ENCODE peak calls at places on chromosomes 2 and 18, in seven cellular contexts. L, N, M, R, O, Z and K are unnamed samples. For H3K4me1, the result is how much of the 10 kb centered on the place peaks cover.

GRCh38 chr18:3251249-3251962 is 3.8 kb downstream of the MYL12A start:
- DNase-seq in R (no peak), N (no peak), O (no peak), L (peak), Z (no peak), M (no peak), K (no peak)

GRCh38 chr2:144330951-144331651 is 188.8 kb downstream of the ZEB2 start:
- DNase-seq in L (no peak), Z (no peak), O (no peak), M (peak), R (no peak), N (no peak), K (no peak)

GRCh38 chr2:205297846-205298245 is 384.5 kb upstream of the NRP2 start:
- DNase-seq in M (peak), O (no peak), R (no peak), Z (no peak), L (no peak), N (no peak), K (no peak)

GRCh38 chr2:11899896-11900295 is 153.5 kb downstream of the LPIN1 start:
- DNase-seq in N (no peak), M (no peak), L (no peak), Z (no peak), R (no peak), O (no peak), K (no peak)

GRCh38 chr2:80737047-80737446 is 432.5 kb upstream of the LRRTM1 start:
- DNase-seq in N (no peak), Z (no peak), L (no peak), R (no peak), M (no peak), O (no peak), K (no peak)

GRCh38 chr2:111670776-111671175 is 213.2 kb downstream of the ANAPC1 start:
- DNase-seq in O (no peak), Z (no peak), N (no peak), L (no peak), R (no peak), M (no peak), K (no peak)

GRCh38 chr2:11875481-11875880 is 129.0 kb downstream of the LPIN1 start:
- DNase-seq in Z (no peak), M (no peak), N (no peak), L (no peak), R (no peak), O (no peak), K (no peak)

GRCh38 chr2:55861733-55862132 is 61.8 kb downstream of the EFEMP1 start:
- DNase-seq in M (peak), N (no peak), L (no peak), O (no peak), R (no peak), Z (no peak), K (no peak)

GRCh38 chr2:104860141-104860790 is 6.4 kb downstream of the POU3F3 start:
- DNase-seq in R (peak), M (no peak), Z (no peak), N (no peak), O (no peak), L (no peak), K (no peak)

GRCh38 chr18:58180738-58181353 is 136.8 kb downstream of the NEDD4L start:
- DNase-seq in R (peak), Z (no peak), L (peak), O (peak), N (peak), M (peak), K (no peak)

GRCh38 chr18:76255070-76255683 is 239.9 kb downstream of the ZNF516 start:
- DNase-seq in M (no peak), O (no peak), R (no peak), L (no peak), N (no peak), Z (no peak), K (no peak)

GRCh38 chr2:238167761-238168160 is 9.0 kb downstream of the ERFE start:
- DNase-seq in L (no peak), M (peak), N (no peak), O (no peak), R (no peak), Z (no peak), K (no peak)

GRCh38 chr2:1868683-1869141 is 124.4 kb upstream of the PXDN start:
- DNase-seq in O (no peak), Z (peak), L (no peak), N (no peak), R (peak), M (no peak), K (no peak)

GRCh38 chr2:16168506-16169264 is 228.3 kb downstream of the MYCN start:
- DNase-seq in O (no peak), R (peak), L (no peak), N (no peak), M (no peak), Z (no peak), K (no peak)

GRCh38 chr2:38933653-38934052 is 44.0 kb downstream of the ARHGEF33 start:
- DNase-seq in O (no peak), M (peak), Z (no peak), L (no peak), R (no peak), N (no peak), K (no peak)

GRCh38 chr2:85651097-85651496 is 16.9 kb downstream of the SFTPB start:
- DNase-seq in O (no peak), L (no peak), Z (no peak), M (no peak), N (no peak), R (no peak), K (no peak)

GRCh38 chr2:192828175-192828574 is 633.4 kb upstream of the TMEFF2 start:
- DNase-seq in M (no peak), L (no peak), R (no peak), Z (no peak), O (no peak), N (no peak), K (no peak)

GRCh38 chr2:43823751-43824150 is 14.9 kb downstream of the ABCG5 start:
- DNase-seq in Z (no peak), L (no peak), R (no peak), N (no peak), O (no peak), M (no peak), K (no peak)

GRCh38 chr18:56563568-56563967 is 74.8 kb downstream of the TXNL1 start:
- DNase-seq in N (no peak), M (no peak), Z (no peak), R (peak), L (no peak), O (no peak), K (no peak)

GRCh38 chr2:227411990-227412350 is 24.2 kb upstream of the SCYGR1 start:
- DNase-seq in N (no peak), O (no peak), L (no peak), R (no peak), Z (no peak), M (peak), K (no peak)

GRCh38 chr2:7709907-7710306 is 792.7 kb downstream of the RNF144A start:
- DNase-seq in Z (no peak), L (no peak), M (peak), N (no peak), O (no peak), R (no peak), K (no peak)

GRCh38 chr2:172249336-172249735 is 146.6 kb upstream of the DLX2 start:
- DNase-seq in Z (no peak), L (no peak), M (peak), R (no peak), O (no peak), N (no peak), K (no peak)

GRCh38 chr2:205524656-205525055 is 157.6 kb upstream of the NRP2 start:
- DNase-seq in R (no peak), N (no peak), L (no peak), O (no peak), M (no peak), Z (no peak), K (no peak)

GRCh38 chr2:177264209-177264538 is 353 bp downstream of the NFE2L2 start:
- DNase-seq in M (peak), N (no peak), Z (peak), O (no peak), R (peak), L (no peak), K (peak)

GRCh38 chr2:191321861-191322662 is 76.9 kb downstream of the MYO1B start:
- DNase-seq in Z (no peak), L (peak), O (no peak), R (peak), N (peak), M (peak), K (no peak)

GRCh38 chr2:188292446-188293239 is 969 bp downstream of the GULP1 start:
- DNase-seq in O (peak), R (peak), Z (peak), M (peak), N (no peak), L (peak), K (peak)

GRCh38 chr2:191322838-191323506 is 77.8 kb downstream of the MYO1B start:
- DNase-seq in Z (no peak), O (no peak), R (no peak), N (no peak), L (no peak), M (no peak), K (no peak)

GRCh38 chr2:232977438-232977971 is 35.6 kb downstream of the NGEF start:
- DNase-seq in R (no peak), O (no peak), M (no peak), L (no peak), Z (no peak), N (no peak), K (no peak)

GRCh38 chr2:8599421-8600242 is 82.2 kb upstream of the ID2 start:
- DNase-seq in N (no peak), Z (no peak), M (no peak), L (no peak), O (no peak), R (no peak), K (peak)

GRCh38 chr2:85602476-85603234 is at the start of gene TMEM150A:
- DNase-seq in N (peak), O (peak), R (peak), Z (peak), L (peak), M (peak), K (peak)

GRCh38 chr2:240127351-240127750 is 8.8 kb downstream of the COPS9 start:
- DNase-seq in O (no peak), M (no peak), N (no peak), Z (no peak), L (no peak), R (no peak), K (no peak)

GRCh38 chr2:145123606-145124005 is 603.7 kb upstream of the ZEB2 start:
- DNase-seq in R (no peak), N (no peak), L (peak), O (no peak), M (peak), Z (peak), K (peak)

GRCh38 chr2:232997749-232998665 is 15.0 kb downstream of the NGEF start:
- DNase-seq in N (no peak), Z (no peak), R (no peak), O (no peak), M (no peak), L (no peak), K (no peak)

GRCh38 chr2:42192010-42192373 is 22.8 kb downstream of the EML4 start:
- DNase-seq in R (no peak), L (no peak), M (no peak), Z (no peak), N (no peak), O (no peak), K (no peak)

GRCh38 chr2:42192642-42193566 is 23.8 kb downstream of the EML4 start:
- DNase-seq in M (no peak), R (no peak), N (no peak), L (no peak), Z (no peak), O (no peak), K (no peak)

GRCh38 chr2:42194428-42194827 is 25.3 kb downstream of the EML4 start:
- DNase-seq in R (no peak), N (no peak), L (no peak), M (no peak), O (no peak), Z (no peak), K (no peak)

GRCh38 chr2:42195559-42195958 is 26.4 kb downstream of the EML4 start:
- DNase-seq in O (no peak), N (no peak), Z (no peak), M (peak), L (no peak), R (no peak), K (no peak)

GRCh38 chr2:42193722-42194187 is 24.6 kb downstream of the EML4 start:
- DNase-seq in O (no peak), Z (no peak), L (no peak), N (no peak), R (no peak), M (peak), K (no peak)
- H3K4me1 ChIP-seq in O (under half), Z (under half), L (under half), N (half or more), R (under half), M (under half), K (half or more)

GRCh38 chr18:26708814-26709717 is 156.4 kb downstream of the AQP4 start:
- DNase-seq in O (no peak), Z (no peak), M (no peak), R (peak), L (no peak), N (no peak), K (peak)

GRCh38 chr18:26711806-26712205 is 153.7 kb downstream of the AQP4 start:
- DNase-seq in R (no peak), N (no peak), L (no peak), M (no peak), O (no peak), Z (no peak), K (no peak)

GRCh38 chr18:26706796-26707406 is 158.5 kb upstream of the KCTD1 start:
- DNase-seq in N (no peak), M (no peak), R (no peak), Z (no peak), L (no peak), O (no peak), K (no peak)

GRCh38 chr18:26709897-26710296 is 155.6 kb downstream of the AQP4 start:
- DNase-seq in N (no peak), O (no peak), Z (no peak), M (no peak), L (no peak), R (no peak), K (no peak)

GRCh38 chr18:26710460-26711096 is 154.9 kb downstream of the AQP4 start:
- DNase-seq in O (no peak), Z (no peak), N (no peak), L (no peak), M (no peak), R (no peak), K (no peak)
- H3K4me1 ChIP-seq in O (under half), Z (under half), N (under half), L (under half), M (under half), R (under half), K (under half)

GRCh38 chr2:225104321-225104720 is 62.1 kb upstream of the DOCK10 start:
- DNase-seq in R (no peak), O (no peak), N (no peak), M (no peak), Z (no peak), L (no peak), K (no peak)
- H3K4me1 ChIP-seq in R (under half), O (under half), N (under half), M (under half), Z (under half), L (under half), K (under half)

DNA sequence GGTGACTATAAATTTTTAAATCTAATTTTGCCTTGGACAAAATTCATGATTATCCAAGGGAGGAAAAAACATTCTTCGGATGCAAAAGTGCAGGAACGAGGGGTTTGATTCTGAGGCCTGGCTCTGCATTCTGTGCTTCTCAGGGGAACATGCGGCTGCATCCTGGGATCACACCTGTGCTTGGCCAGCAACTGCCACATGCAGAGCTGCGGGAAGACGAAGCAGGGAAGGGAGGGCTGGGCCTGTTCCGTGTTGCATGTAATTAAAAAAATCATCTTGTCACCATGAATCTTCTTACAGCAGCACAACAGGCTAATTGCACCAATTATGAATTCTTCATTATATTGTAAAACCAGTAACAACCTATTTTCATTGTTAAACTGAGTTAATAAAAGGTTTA is 158.0 kb upstream of the ALKAL2 start:
- DNase-seq in Z (no peak), L (no peak), O (no peak), M (no peak), N (no peak), R (no peak), K (no peak)
- H3K4me1 ChIP-seq in Z (under half), L (under half), O (under half), M (under half), N (under half), R (under half), K (under half)

GRCh38 chr2:42110287-42110973 is 58.7 kb upstream of the EML4 start:
- DNase-seq in R (no peak), O (no peak), Z (no peak), L (no peak), M (peak), N (no peak), K (no peak)

GRCh38 chr2:42113427-42113826 is 55.7 kb upstream of the EML4 start:
- DNase-seq in O (no peak), R (no peak), N (no peak), Z (no peak), M (no peak), L (no peak), K (no peak)

GRCh38 chr2:42108852-42109251 is 60.3 kb upstream of the EML4 start:
- DNase-seq in N (no peak), L (no peak), M (no peak), Z (no peak), R (no peak), O (no peak), K (no peak)

GRCh38 chr2:42112418-42112817 is 56.7 kb upstream of the EML4 start:
- DNase-seq in R (no peak), L (no peak), M (no peak), N (no peak), O (no peak), Z (no peak), K (no peak)

GRCh38 chr2:42110974-42111322 is 58.2 kb upstream of the EML4 start:
- DNase-seq in R (no peak), M (no peak), L (no peak), O (no peak), N (no peak), Z (no peak), K (no peak)
- H3K4me1 ChIP-seq in R (under half), M (under half), L (under half), O (under half), N (half or more), Z (under half), K (under half)

GRCh38 chr2:62202019-62202722 is 6.3 kb downstream of the B3GNT2 start:
- DNase-seq in Z (no peak), R (no peak), M (no peak), N (no peak), L (no peak), O (no peak), K (no peak)
- H3K4me1 ChIP-seq in Z (half or more), R (half or more), M (under half), N (under half), L (under half), O (under half), K (half or more)